ENCODE peak calls at places on chromosomes 16 and 17, in six cellular contexts. One of them, this sample, is unnamed.

GRCh38 chr17:81067331-81067730 is 32.4 kb downstream of the BAIAP2 start:
- DNase-seq in mesendoderm: no peak
- DNase-seq in adipocyte: no peak
- DNase-seq in A549: no peak
- DNase-seq in EL: no peak
- DNase-seq in activated T-helper 9 cell treated with anti-CD3 and anti-CD28 coated beads, Interleukin-2, amount 50 U/mL, for 16 hours: no peak
- DNase-seq in this sample: no peak

GRCh38 chr16:8676160-8676547 is 1.7 kb downstream of the ABAT start:
- DNase-seq in mesendoderm: no peak
- DNase-seq in adipocyte: no peak
- DNase-seq in A549: no peak
- DNase-seq in EL: no peak
- DNase-seq in activated T-helper 9 cell treated with anti-CD3 and anti-CD28 coated beads, Interleukin-2, amount 50 U/mL, for 16 hours: no peak
- DNase-seq in this sample: no peak

GRCh38 chr16:48126801-48127644 is 28.8 kb downstream of the ABCC12 start:
- DNase-seq in mesendoderm: peak; percentile 41
- DNase-seq in adipocyte: peak; percentile 90
- DNase-seq in A549: peak; percentile 97
- DNase-seq in EL: peak; percentile 97
- DNase-seq in activated T-helper 9 cell treated with anti-CD3 and anti-CD28 coated beads, Interleukin-2, amount 50 U/mL, for 16 hours: no peak
- DNase-seq in this sample: no peak

GRCh38 chr16:79261461-79261860 is 339.1 kb downstream of the MAF start:
- DNase-seq in mesendoderm: peak; percentile 70
- DNase-seq in adipocyte: no peak
- DNase-seq in A549: peak; percentile 22
- DNase-seq in EL: no peak
- DNase-seq in activated T-helper 9 cell treated with anti-CD3 and anti-CD28 coated beads, Interleukin-2, amount 50 U/mL, for 16 hours: peak; percentile 30
- DNase-seq in this sample: peak; percentile 29

GRCh38 chr17:73098919-73099318 is 6.4 kb upstream of the SLC39A11 start:
- DNase-seq in mesendoderm: no peak
- DNase-seq in adipocyte: no peak
- DNase-seq in A549: no peak
- DNase-seq in EL: no peak
- DNase-seq in activated T-helper 9 cell treated with anti-CD3 and anti-CD28 coated beads, Interleukin-2, amount 50 U/mL, for 16 hours: no peak
- DNase-seq in this sample: no peak

GRCh38 chr16:14609716-14610115 is 20.3 kb downstream of the PARN start:
- DNase-seq in mesendoderm: no peak
- DNase-seq in adipocyte: no peak
- DNase-seq in A549: no peak
- DNase-seq in EL: no peak
- DNase-seq in activated T-helper 9 cell treated with anti-CD3 and anti-CD28 coated beads, Interleukin-2, amount 50 U/mL, for 16 hours: no peak
- DNase-seq in this sample: no peak

GRCh38 chr16:2926660-2927646 is 15.2 kb downstream of the FLYWCH1 start:
- DNase-seq in mesendoderm: peak; percentile 93
- DNase-seq in adipocyte: peak; percentile 98
- DNase-seq in A549: peak; percentile 89
- DNase-seq in EL: peak; percentile 85
- DNase-seq in activated T-helper 9 cell treated with anti-CD3 and anti-CD28 coated beads, Interleukin-2, amount 50 U/mL, for 16 hours: peak; percentile 77
- DNase-seq in this sample: peak; percentile 70

GRCh38 chr16:66711581-66711980 is 15.0 kb upstream of the CMTM4 start:
- DNase-seq in mesendoderm: no peak
- DNase-seq in adipocyte: no peak
- DNase-seq in A549: no peak
- DNase-seq in EL: no peak
- DNase-seq in activated T-helper 9 cell treated with anti-CD3 and anti-CD28 coated beads, Interleukin-2, amount 50 U/mL, for 16 hours: no peak
- DNase-seq in this sample: no peak

GRCh38 chr17:9240659-9241370 is 219.5 kb downstream of the NTN1 start:
- DNase-seq in mesendoderm: peak; percentile 96
- DNase-seq in adipocyte: peak; percentile 19
- DNase-seq in A549: peak; percentile 36
- DNase-seq in EL: peak; percentile 29
- DNase-seq in activated T-helper 9 cell treated with anti-CD3 and anti-CD28 coated beads, Interleukin-2, amount 50 U/mL, for 16 hours: no peak
- DNase-seq in this sample: no peak

GRCh38 chr17:80432350-80432955 is 17.5 kb downstream of the ENDOV start:
- DNase-seq in mesendoderm: no peak
- DNase-seq in adipocyte: no peak
- DNase-seq in A549: no peak
- DNase-seq in EL: no peak
- DNase-seq in activated T-helper 9 cell treated with anti-CD3 and anti-CD28 coated beads, Interleukin-2, amount 50 U/mL, for 16 hours: no peak
- DNase-seq in this sample: no peak

GRCh38 chr17:78101112-78101511 is 27.4 kb downstream of the TMC6 start:
- DNase-seq in mesendoderm: no peak
- DNase-seq in adipocyte: no peak
- DNase-seq in A549: no peak
- DNase-seq in EL: no peak
- DNase-seq in activated T-helper 9 cell treated with anti-CD3 and anti-CD28 coated beads, Interleukin-2, amount 50 U/mL, for 16 hours: no peak
- DNase-seq in this sample: no peak

GRCh38 chr17:55606431-55606830 is 95.2 kb upstream of the SMIM36 start:
- DNase-seq in mesendoderm: no peak
- DNase-seq in adipocyte: no peak
- DNase-seq in A549: no peak
- DNase-seq in EL: no peak
- DNase-seq in activated T-helper 9 cell treated with anti-CD3 and anti-CD28 coated beads, Interleukin-2, amount 50 U/mL, for 16 hours: no peak
- DNase-seq in this sample: no peak

GRCh38 chr17:65047939-65048338 is 8.6 kb downstream of the GNA13 start:
- DNase-seq in mesendoderm: no peak
- DNase-seq in adipocyte: no peak
- DNase-seq in A549: no peak
- DNase-seq in EL: no peak
- DNase-seq in activated T-helper 9 cell treated with anti-CD3 and anti-CD28 coated beads, Interleukin-2, amount 50 U/mL, for 16 hours: no peak
- DNase-seq in this sample: no peak

GRCh38 chr17:56148333-56148732 is 4.9 kb upstream of the ANKFN1 start:
- DNase-seq in mesendoderm: no peak
- DNase-seq in adipocyte: no peak
- DNase-seq in A549: no peak
- DNase-seq in EL: no peak
- DNase-seq in activated T-helper 9 cell treated with anti-CD3 and anti-CD28 coated beads, Interleukin-2, amount 50 U/mL, for 16 hours: no peak
- DNase-seq in this sample: no peak

GRCh38 chr17:64492481-64493109 is 4.3 kb downstream of the POLG2 start:
- DNase-seq in mesendoderm: no peak
- DNase-seq in adipocyte: peak; percentile 53
- DNase-seq in A549: peak; percentile 48
- DNase-seq in EL: no peak
- DNase-seq in activated T-helper 9 cell treated with anti-CD3 and anti-CD28 coated beads, Interleukin-2, amount 50 U/mL, for 16 hours: no peak
- DNase-seq in this sample: no peak

GRCh38 chr17:82127704-82128103 is 29.7 kb upstream of the FASN start:
- DNase-seq in mesendoderm: no peak
- DNase-seq in adipocyte: no peak
- DNase-seq in A549: no peak
- DNase-seq in EL: no peak
- DNase-seq in activated T-helper 9 cell treated with anti-CD3 and anti-CD28 coated beads, Interleukin-2, amount 50 U/mL, for 16 hours: no peak
- DNase-seq in this sample: no peak

GRCh38 chr16:17346441-17346773 is 124.4 kb downstream of the XYLT1 start:
- DNase-seq in mesendoderm: no peak
- DNase-seq in adipocyte: no peak
- DNase-seq in A549: no peak
- DNase-seq in EL: no peak
- DNase-seq in activated T-helper 9 cell treated with anti-CD3 and anti-CD28 coated beads, Interleukin-2, amount 50 U/mL, for 16 hours: no peak
- DNase-seq in this sample: no peak

GRCh38 chr16:89037261-89038152 is 56.1 kb upstream of the ACSF3 start:
- DNase-seq in mesendoderm: peak; percentile 59
- DNase-seq in adipocyte: peak; percentile 64
- DNase-seq in A549: peak; percentile 38
- DNase-seq in EL: peak; percentile 7
- DNase-seq in activated T-helper 9 cell treated with anti-CD3 and anti-CD28 coated beads, Interleukin-2, amount 50 U/mL, for 16 hours: no peak
- DNase-seq in this sample: no peak

GRCh38 chr16:19885456-19886060 is 910 bp upstream of the GPRC5B start:
- DNase-seq in mesendoderm: no peak
- DNase-seq in adipocyte: no peak
- DNase-seq in A549: no peak
- DNase-seq in EL: no peak
- DNase-seq in activated T-helper 9 cell treated with anti-CD3 and anti-CD28 coated beads, Interleukin-2, amount 50 U/mL, for 16 hours: no peak
- DNase-seq in this sample: no peak

GRCh38 chr17:42591411-42591810 is 13.9 kb upstream of the PSMC3IP start:
- DNase-seq in mesendoderm: no peak
- DNase-seq in adipocyte: no peak
- DNase-seq in A549: no peak
- DNase-seq in EL: no peak
- DNase-seq in activated T-helper 9 cell treated with anti-CD3 and anti-CD28 coated beads, Interleukin-2, amount 50 U/mL, for 16 hours: no peak
- DNase-seq in this sample: no peak

GRCh38 chr16:68072038-68072695 is 13.0 kb upstream of the NFATC3 start:
- DNase-seq in mesendoderm: no peak
- DNase-seq in adipocyte: peak; percentile 22
- DNase-seq in A549: peak; percentile 60
- DNase-seq in EL: peak; percentile 76
- DNase-seq in activated T-helper 9 cell treated with anti-CD3 and anti-CD28 coated beads, Interleukin-2, amount 50 U/mL, for 16 hours: no peak
- DNase-seq in this sample: no peak

GRCh38 chr16:69105501-69106361 is at the start of gene HAS3:
- DNase-seq in mesendoderm: peak; percentile 96
- DNase-seq in adipocyte: peak; percentile 81
- DNase-seq in A549: peak; percentile 84
- DNase-seq in EL: peak; percentile 64
- DNase-seq in activated T-helper 9 cell treated with anti-CD3 and anti-CD28 coated beads, Interleukin-2, amount 50 U/mL, for 16 hours: no peak
- DNase-seq in this sample: no peak

GRCh38 chr16:74607967-74608356 is 1.0 kb upstream of the GLG1 start:
- DNase-seq in mesendoderm: peak; percentile 75
- DNase-seq in adipocyte: no peak
- DNase-seq in A549: no peak
- DNase-seq in EL: peak; percentile 34
- DNase-seq in activated T-helper 9 cell treated with anti-CD3 and anti-CD28 coated beads, Interleukin-2, amount 50 U/mL, for 16 hours: no peak
- DNase-seq in this sample: no peak